ENCODE peak calls at places on chromosomes 7 and 10, in seven cellular contexts. J is A549, X is NCI-H345, I is choroid plexus epithelial cell, T is CMK, S is AG10803, F is anterior cingulate cortex. M is an unnamed sample.

GRCh38 chr10:32350811-32351342 is 3.9 kb upstream of the EPC1 start:
- DNase-seq in J (no peak), X (peak; percentile 20), I (no peak), T (no peak), S (no peak), F (no peak), M (no peak)

GRCh38 chr7:30068117-30068516 is 39.9 kb downstream of the PLEKHA8 start:
- DNase-seq in J (no peak), X (no peak), I (peak; percentile 93), T (no peak), S (peak; percentile 94), F (no peak), M (no peak)

GRCh38 chr10:31101123-31101522 is 69.5 kb upstream of the ZNF438 start:
- DNase-seq in J (peak; percentile 35), X (no peak), I (peak; percentile 88), T (no peak), S (peak; percentile 72), F (no peak), M (peak; percentile 76)

GRCh38 chr10:6580279-6581029 is 378 bp upstream of the PRKCQ start:
- DNase-seq in J (peak; percentile 47), X (no peak), I (peak; percentile 51), T (peak; percentile 53), S (peak; percentile 35), F (peak; percentile 85), M (peak; percentile 74)

GRCh38 chr7:45359781-45360180 is 202.2 kb downstream of the RAMP3 start:
- DNase-seq in J (no peak), X (no peak), I (no peak), T (no peak), S (no peak), F (no peak), M (no peak)

GRCh38 chr10:47335906-47336305 is 12.3 kb upstream of the RBP3 start:
- DNase-seq in J (no peak), X (no peak), I (no peak), T (no peak), S (no peak), F (no peak), M (no peak)

GRCh38 chr7:44622342-44623151 is 16.1 kb downstream of the OGDH start:
- DNase-seq in J (no peak), X (no peak), I (peak; percentile 52), T (no peak), S (no peak), F (no peak), M (no peak)

GRCh38 chr10:95295031-95295755 is 4.4 kb upstream of the PDLIM1 start:
- DNase-seq in J (no peak), X (peak; percentile 73), I (peak; percentile 75), T (peak; percentile 71), S (peak; percentile 52), F (no peak), M (peak; percentile 73)

GRCh38 chr7:6226194-6226799 is 46.1 kb downstream of the CYTH3 start:
- DNase-seq in J (no peak), X (no peak), I (peak; percentile 67), T (peak; percentile 1), S (peak; percentile 93), F (no peak), M (no peak)

GRCh38 chr10:129972145-129972965 is 8.3 kb upstream of the EBF3 start:
- DNase-seq in J (no peak), X (no peak), I (no peak), T (no peak), S (peak; percentile 29), F (no peak), M (no peak)

GRCh38 chr10:49599546-49599945 is 10.6 kb upstream of the SLC18A3 start:
- DNase-seq in J (no peak), X (no peak), I (no peak), T (no peak), S (no peak), F (no peak), M (no peak)

GRCh38 chr10:71750986-71751385 is 22.3 kb downstream of the VSIR start:
- DNase-seq in J (no peak), X (no peak), I (no peak), T (no peak), S (no peak), F (no peak), M (no peak)

GRCh38 chr7:48360574-48360973 is 189.3 kb downstream of the ABCA13 start:
- DNase-seq in J (no peak), X (no peak), I (peak; percentile 48), T (no peak), S (peak; percentile 5), F (no peak), M (no peak)